ENCODE peak calls at places on chromosome 2, in ten cellular contexts. One of them, this sample, is unnamed.

GRCh38 chr2:167784071-167784400 is 463.4 kb downstream of the STK39 start:
- DNase-seq in HEK293T: no peak
- DNase-seq in GM23248: no peak
- DNase-seq in Right ventricle myocardium superior: no peak
- DNase-seq in tibial artery: no peak
- DNase-seq in AG08396: no peak
- DNase-seq in lung microvascular endothelial cell: no peak
- DNase-seq in SW480: no peak
- DNase-seq in left ventricle myocardium inferior: no peak
- DNase-seq in stimulated activated CD4-positive, alpha-beta T cell treated with anti-CD3 and anti-CD28 coated beads, Interleukin-4, amount 100 ng/mL, for 24 hours: no peak
- DNase-seq in this sample: no peak

GRCh38 chr2:135258193-135258592 is 206.1 kb downstream of the RAB3GAP1 start:
- DNase-seq in Right ventricle myocardium superior: no peak
- DNase-seq in AG08396: no peak
- DNase-seq in left ventricle myocardium inferior: no peak
- DNase-seq in HEK293T: no peak
- DNase-seq in tibial artery: no peak
- DNase-seq in SW480: no peak
- DNase-seq in stimulated activated CD4-positive, alpha-beta T cell treated with anti-CD3 and anti-CD28 coated beads, Interleukin-4, amount 100 ng/mL, for 24 hours: no peak
- DNase-seq in GM23248: no peak
- DNase-seq in lung microvascular endothelial cell: no peak
- DNase-seq in this sample: no peak

GRCh38 chr2:241011296-241011600 is 12.8 kb downstream of the SNED1 start:
- DNase-seq in SW480: no peak
- DNase-seq in Right ventricle myocardium superior: peak; percentile 30
- DNase-seq in tibial artery: no peak
- DNase-seq in lung microvascular endothelial cell: no peak
- DNase-seq in stimulated activated CD4-positive, alpha-beta T cell treated with anti-CD3 and anti-CD28 coated beads, Interleukin-4, amount 100 ng/mL, for 24 hours: no peak
- DNase-seq in HEK293T: no peak
- DNase-seq in AG08396: no peak
- DNase-seq in left ventricle myocardium inferior: no peak
- DNase-seq in GM23248: no peak
- DNase-seq in this sample: no peak

GRCh38 chr2:80050246-80050645 is 254.3 kb downstream of the LRRTM1 start:
- DNase-seq in HEK293T: no peak
- DNase-seq in AG08396: no peak
- DNase-seq in Right ventricle myocardium superior: no peak
- DNase-seq in left ventricle myocardium inferior: no peak
- DNase-seq in lung microvascular endothelial cell: no peak
- DNase-seq in SW480: no peak
- DNase-seq in GM23248: no peak
- DNase-seq in tibial artery: no peak
- DNase-seq in stimulated activated CD4-positive, alpha-beta T cell treated with anti-CD3 and anti-CD28 coated beads, Interleukin-4, amount 100 ng/mL, for 24 hours: no peak
- DNase-seq in this sample: no peak

GRCh38 chr2:217755027-217755756 is 247.6 kb downstream of the TNS1 start:
- DNase-seq in GM23248: no peak
- DNase-seq in left ventricle myocardium inferior: no peak
- DNase-seq in lung microvascular endothelial cell: no peak
- DNase-seq in tibial artery: no peak
- DNase-seq in HEK293T: no peak
- DNase-seq in AG08396: no peak
- DNase-seq in SW480: no peak
- DNase-seq in Right ventricle myocardium superior: no peak
- DNase-seq in stimulated activated CD4-positive, alpha-beta T cell treated with anti-CD3 and anti-CD28 coated beads, Interleukin-4, amount 100 ng/mL, for 24 hours: no peak
- DNase-seq in this sample: no peak

GRCh38 chr2:195489101-195489500 is 167.9 kb upstream of the SLC39A10 start:
- DNase-seq in left ventricle myocardium inferior: no peak
- DNase-seq in lung microvascular endothelial cell: no peak
- DNase-seq in tibial artery: no peak
- DNase-seq in SW480: no peak
- DNase-seq in stimulated activated CD4-positive, alpha-beta T cell treated with anti-CD3 and anti-CD28 coated beads, Interleukin-4, amount 100 ng/mL, for 24 hours: no peak
- DNase-seq in HEK293T: no peak
- DNase-seq in Right ventricle myocardium superior: no peak
- DNase-seq in GM23248: peak; percentile 70
- DNase-seq in AG08396: peak; percentile 17
- DNase-seq in this sample: no peak

GRCh38 chr2:178478102-178478441 is 328 bp downstream of the FKBP7 start:
- DNase-seq in stimulated activated CD4-positive, alpha-beta T cell treated with anti-CD3 and anti-CD28 coated beads, Interleukin-4, amount 100 ng/mL, for 24 hours: no peak
- DNase-seq in Right ventricle myocardium superior: no peak
- DNase-seq in left ventricle myocardium inferior: no peak
- DNase-seq in AG08396: peak; percentile 25
- DNase-seq in tibial artery: no peak
- DNase-seq in lung microvascular endothelial cell: peak; percentile 35
- DNase-seq in SW480: peak; percentile 42
- DNase-seq in HEK293T: no peak
- DNase-seq in GM23248: peak; percentile 68
- DNase-seq in this sample: no peak

GRCh38 chr2:106863387-106863786 is 22.6 kb downstream of the ST6GAL2 start:
- DNase-seq in AG08396: no peak
- DNase-seq in lung microvascular endothelial cell: no peak
- DNase-seq in SW480: peak; percentile 46
- DNase-seq in left ventricle myocardium inferior: no peak
- DNase-seq in HEK293T: no peak
- DNase-seq in tibial artery: no peak
- DNase-seq in stimulated activated CD4-positive, alpha-beta T cell treated with anti-CD3 and anti-CD28 coated beads, Interleukin-4, amount 100 ng/mL, for 24 hours: no peak
- DNase-seq in GM23248: peak; percentile 4
- DNase-seq in Right ventricle myocardium superior: no peak
- DNase-seq in this sample: no peak

GRCh38 chr2:161844845-161845244 is 220.6 kb downstream of the SLC4A10 start:
- DNase-seq in tibial artery: no peak
- DNase-seq in AG08396: no peak
- DNase-seq in lung microvascular endothelial cell: no peak
- DNase-seq in Right ventricle myocardium superior: no peak
- DNase-seq in SW480: no peak
- DNase-seq in stimulated activated CD4-positive, alpha-beta T cell treated with anti-CD3 and anti-CD28 coated beads, Interleukin-4, amount 100 ng/mL, for 24 hours: no peak
- DNase-seq in GM23248: no peak
- DNase-seq in left ventricle myocardium inferior: no peak
- DNase-seq in HEK293T: no peak
- DNase-seq in this sample: no peak

GRCh38 chr2:25161055-25161781 is 7.2 kb downstream of the POMC start:
- DNase-seq in tibial artery: no peak
- DNase-seq in SW480: no peak
- DNase-seq in AG08396: no peak
- DNase-seq in HEK293T: no peak
- DNase-seq in GM23248: peak; percentile 68
- DNase-seq in Right ventricle myocardium superior: peak; percentile 87
- DNase-seq in left ventricle myocardium inferior: peak; percentile 76
- DNase-seq in lung microvascular endothelial cell: peak; percentile 24
- DNase-seq in stimulated activated CD4-positive, alpha-beta T cell treated with anti-CD3 and anti-CD28 coated beads, Interleukin-4, amount 100 ng/mL, for 24 hours: peak; percentile 75
- DNase-seq in this sample: no peak

GRCh38 chr2:240561325-240561971 is 1.3 kb downstream of the DUSP28 start:
- DNase-seq in tibial artery: no peak
- DNase-seq in SW480: no peak
- DNase-seq in stimulated activated CD4-positive, alpha-beta T cell treated with anti-CD3 and anti-CD28 coated beads, Interleukin-4, amount 100 ng/mL, for 24 hours: peak; percentile 24
- DNase-seq in GM23248: peak; percentile 83
- DNase-seq in AG08396: peak; percentile 63
- DNase-seq in left ventricle myocardium inferior: no peak
- DNase-seq in lung microvascular endothelial cell: no peak
- DNase-seq in Right ventricle myocardium superior: peak; percentile 35
- DNase-seq in HEK293T: no peak
- DNase-seq in this sample: no peak

GRCh38 chr2:120825370-120826259 is 89.9 kb downstream of the GLI2 start:
- DNase-seq in left ventricle myocardium inferior: peak; percentile 68
- DNase-seq in GM23248: peak; percentile 84
- DNase-seq in tibial artery: no peak
- DNase-seq in SW480: no peak
- DNase-seq in Right ventricle myocardium superior: peak; percentile 84
- DNase-seq in lung microvascular endothelial cell: peak; percentile 36
- DNase-seq in AG08396: peak; percentile 92
- DNase-seq in HEK293T: no peak
- DNase-seq in stimulated activated CD4-positive, alpha-beta T cell treated with anti-CD3 and anti-CD28 coated beads, Interleukin-4, amount 100 ng/mL, for 24 hours: no peak
- DNase-seq in this sample: no peak

GRCh38 chr2:181465686-181466375 is 8.6 kb downstream of the ITGA4 start:
- DNase-seq in GM23248: peak; percentile 86
- DNase-seq in Right ventricle myocardium superior: no peak
- DNase-seq in HEK293T: no peak
- DNase-seq in stimulated activated CD4-positive, alpha-beta T cell treated with anti-CD3 and anti-CD28 coated beads, Interleukin-4, amount 100 ng/mL, for 24 hours: no peak
- DNase-seq in SW480: no peak
- DNase-seq in AG08396: peak; percentile 6
- DNase-seq in lung microvascular endothelial cell: no peak
- DNase-seq in left ventricle myocardium inferior: no peak
- DNase-seq in tibial artery: no peak
- DNase-seq in this sample: no peak

GRCh38 chr2:234725528-234726264 is 226.1 kb upstream of the SH3BP4 start:
- DNase-seq in HEK293T: no peak
- DNase-seq in tibial artery: no peak
- DNase-seq in AG08396: no peak
- DNase-seq in SW480: peak; percentile 2
- DNase-seq in left ventricle myocardium inferior: no peak
- DNase-seq in GM23248: peak; percentile 65
- DNase-seq in Right ventricle myocardium superior: no peak
- DNase-seq in stimulated activated CD4-positive, alpha-beta T cell treated with anti-CD3 and anti-CD28 coated beads, Interleukin-4, amount 100 ng/mL, for 24 hours: no peak
- DNase-seq in lung microvascular endothelial cell: no peak
- DNase-seq in this sample: no peak

GRCh38 chr2:198587726-198588125 is 783.3 kb downstream of the PLCL1 start:
- DNase-seq in tibial artery: no peak
- DNase-seq in SW480: no peak
- DNase-seq in HEK293T: no peak
- DNase-seq in left ventricle myocardium inferior: no peak
- DNase-seq in GM23248: no peak
- DNase-seq in stimulated activated CD4-positive, alpha-beta T cell treated with anti-CD3 and anti-CD28 coated beads, Interleukin-4, amount 100 ng/mL, for 24 hours: no peak
- DNase-seq in AG08396: no peak
- DNase-seq in Right ventricle myocardium superior: no peak
- DNase-seq in lung microvascular endothelial cell: no peak
- DNase-seq in this sample: no peak

GRCh38 chr2:230668184-230668938 is 44.3 kb upstream of the CAB39 start:
- DNase-seq in AG08396: no peak
- DNase-seq in tibial artery: peak; percentile 61
- DNase-seq in HEK293T: no peak
- DNase-seq in SW480: peak; percentile 51
- DNase-seq in GM23248: no peak
- DNase-seq in lung microvascular endothelial cell: no peak
- DNase-seq in Right ventricle myocardium superior: peak; percentile 70
- DNase-seq in stimulated activated CD4-positive, alpha-beta T cell treated with anti-CD3 and anti-CD28 coated beads, Interleukin-4, amount 100 ng/mL, for 24 hours: peak; percentile 59
- DNase-seq in left ventricle myocardium inferior: peak; percentile 44
- DNase-seq in this sample: no peak

GRCh38 chr2:241897231-241897916 is 27.8 kb downstream of the RTP5 start:
- DNase-seq in tibial artery: peak; percentile 11
- DNase-seq in left ventricle myocardium inferior: no peak
- DNase-seq in AG08396: no peak
- DNase-seq in Right ventricle myocardium superior: no peak
- DNase-seq in GM23248: no peak
- DNase-seq in SW480: no peak
- DNase-seq in lung microvascular endothelial cell: no peak
- DNase-seq in stimulated activated CD4-positive, alpha-beta T cell treated with anti-CD3 and anti-CD28 coated beads, Interleukin-4, amount 100 ng/mL, for 24 hours: no peak
- DNase-seq in HEK293T: no peak
- DNase-seq in this sample: no peak

GRCh38 chr2:102056079-102056581 is 64.4 kb downstream of the IL1R2 start:
- DNase-seq in SW480: no peak
- DNase-seq in left ventricle myocardium inferior: no peak
- DNase-seq in lung microvascular endothelial cell: no peak
- DNase-seq in HEK293T: no peak
- DNase-seq in AG08396: no peak
- DNase-seq in stimulated activated CD4-positive, alpha-beta T cell treated with anti-CD3 and anti-CD28 coated beads, Interleukin-4, amount 100 ng/mL, for 24 hours: no peak
- DNase-seq in tibial artery: no peak
- DNase-seq in Right ventricle myocardium superior: no peak
- DNase-seq in GM23248: no peak
- DNase-seq in this sample: no peak

GRCh38 chr2:137231616-137232015 is 466.3 kb downstream of the THSD7B start:
- DNase-seq in SW480: no peak
- DNase-seq in GM23248: no peak
- DNase-seq in tibial artery: no peak
- DNase-seq in Right ventricle myocardium superior: no peak
- DNase-seq in lung microvascular endothelial cell: no peak
- DNase-seq in HEK293T: no peak
- DNase-seq in stimulated activated CD4-positive, alpha-beta T cell treated with anti-CD3 and anti-CD28 coated beads, Interleukin-4, amount 100 ng/mL, for 24 hours: no peak
- DNase-seq in AG08396: no peak
- DNase-seq in left ventricle myocardium inferior: no peak
- DNase-seq in this sample: no peak

GRCh38 chr2:33215299-33215698 is 261.1 kb upstream of the RASGRP3 start:
- DNase-seq in left ventricle myocardium inferior: peak; percentile 52
- DNase-seq in AG08396: peak; percentile 18
- DNase-seq in stimulated activated CD4-positive, alpha-beta T cell treated with anti-CD3 and anti-CD28 coated beads, Interleukin-4, amount 100 ng/mL, for 24 hours: no peak
- DNase-seq in Right ventricle myocardium superior: peak; percentile 75
- DNase-seq in tibial artery: peak; percentile 59
- DNase-seq in lung microvascular endothelial cell: no peak
- DNase-seq in HEK293T: no peak
- DNase-seq in GM23248: peak; percentile 94
- DNase-seq in SW480: no peak
- DNase-seq in this sample: no peak

GRCh38 chr2:236343400-236344161 is 79.4 kb upstream of the ASB18 start:
- DNase-seq in left ventricle myocardium inferior: no peak
- DNase-seq in HEK293T: peak; percentile 61
- DNase-seq in SW480: peak; percentile 61
- DNase-seq in tibial artery: peak; percentile 79
- DNase-seq in stimulated activated CD4-positive, alpha-beta T cell treated with anti-CD3 and anti-CD28 coated beads, Interleukin-4, amount 100 ng/mL, for 24 hours: peak; percentile 51
- DNase-seq in GM23248: peak; percentile 73
- DNase-seq in AG08396: peak; percentile 73
- DNase-seq in lung microvascular endothelial cell: peak; percentile 83
- DNase-seq in Right ventricle myocardium superior: no peak
- DNase-seq in this sample: peak; percentile 32

GRCh38 chr2:187056416-187057333 is 207.7 kb upstream of the ZSWIM2 start:
- DNase-seq in tibial artery: no peak
- DNase-seq in HEK293T: no peak
- DNase-seq in left ventricle myocardium inferior: no peak
- DNase-seq in stimulated activated CD4-positive, alpha-beta T cell treated with anti-CD3 and anti-CD28 coated beads, Interleukin-4, amount 100 ng/mL, for 24 hours: no peak
- DNase-seq in Right ventricle myocardium superior: no peak
- DNase-seq in GM23248: peak; percentile 4
- DNase-seq in SW480: no peak
- DNase-seq in lung microvascular endothelial cell: no peak
- DNase-seq in AG08396: no peak
- DNase-seq in this sample: no peak

GRCh38 chr2:203586696-203587095 is 51.6 kb upstream of the RAPH1 start:
- DNase-seq in stimulated activated CD4-positive, alpha-beta T cell treated with anti-CD3 and anti-CD28 coated beads, Interleukin-4, amount 100 ng/mL, for 24 hours: no peak
- DNase-seq in GM23248: peak; percentile 85
- DNase-seq in AG08396: no peak
- DNase-seq in SW480: no peak
- DNase-seq in left ventricle myocardium inferior: no peak
- DNase-seq in tibial artery: no peak
- DNase-seq in HEK293T: no peak
- DNase-seq in Right ventricle myocardium superior: no peak
- DNase-seq in lung microvascular endothelial cell: no peak
- DNase-seq in this sample: no peak

GRCh38 chr2:239735131-239735828 is 289.9 kb downstream of the NDUFA10 start:
- DNase-seq in SW480: no peak
- DNase-seq in lung microvascular endothelial cell: no peak
- DNase-seq in tibial artery: no peak
- DNase-seq in GM23248: no peak
- DNase-seq in HEK293T: no peak
- DNase-seq in Right ventricle myocardium superior: peak; percentile 37
- DNase-seq in AG08396: no peak
- DNase-seq in left ventricle myocardium inferior: no peak
- DNase-seq in stimulated activated CD4-positive, alpha-beta T cell treated with anti-CD3 and anti-CD28 coated beads, Interleukin-4, amount 100 ng/mL, for 24 hours: no peak
- DNase-seq in this sample: no peak

GRCh38 chr2:195092341-195092740 is 564.7 kb upstream of the SLC39A10 start:
- DNase-seq in tibial artery: no peak
- DNase-seq in Right ventricle myocardium superior: no peak
- DNase-seq in left ventricle myocardium inferior: no peak
- DNase-seq in stimulated activated CD4-positive, alpha-beta T cell treated with anti-CD3 and anti-CD28 coated beads, Interleukin-4, amount 100 ng/mL, for 24 hours: no peak
- DNase-seq in GM23248: peak; percentile 0
- DNase-seq in SW480: no peak
- DNase-seq in HEK293T: peak; percentile 22
- DNase-seq in lung microvascular endothelial cell: no peak
- DNase-seq in AG08396: no peak
- DNase-seq in this sample: no peak

GRCh38 chr2:169933124-169933711 is 106.0 kb downstream of the UBR3 start:
- DNase-seq in stimulated activated CD4-positive, alpha-beta T cell treated with anti-CD3 and anti-CD28 coated beads, Interleukin-4, amount 100 ng/mL, for 24 hours: no peak
- DNase-seq in GM23248: peak; percentile 84
- DNase-seq in AG08396: peak; percentile 21
- DNase-seq in Right ventricle myocardium superior: no peak
- DNase-seq in SW480: peak; percentile 42
- DNase-seq in lung microvascular endothelial cell: peak; percentile 86
- DNase-seq in tibial artery: no peak
- DNase-seq in left ventricle myocardium inferior: no peak
- DNase-seq in HEK293T: peak; percentile 31
- DNase-seq in this sample: no peak

GRCh38 chr2:16654775-16655456 is 10.7 kb downstream of the CYRIA start:
- DNase-seq in SW480: no peak
- DNase-seq in GM23248: no peak
- DNase-seq in left ventricle myocardium inferior: no peak
- DNase-seq in lung microvascular endothelial cell: no peak
- DNase-seq in Right ventricle myocardium superior: no peak
- DNase-seq in AG08396: no peak
- DNase-seq in tibial artery: no peak
- DNase-seq in stimulated activated CD4-positive, alpha-beta T cell treated with anti-CD3 and anti-CD28 coated beads, Interleukin-4, amount 100 ng/mL, for 24 hours: no peak
- DNase-seq in HEK293T: no peak
- DNase-seq in this sample: no peak

GRCh38 chr2:3073196-3073595 is 304.4 kb downstream of the EIPR1 start:
- DNase-seq in left ventricle myocardium inferior: no peak
- DNase-seq in lung microvascular endothelial cell: no peak
- DNase-seq in AG08396: no peak
- DNase-seq in HEK293T: no peak
- DNase-seq in Right ventricle myocardium superior: no peak
- DNase-seq in GM23248: no peak
- DNase-seq in stimulated activated CD4-positive, alpha-beta T cell treated with anti-CD3 and anti-CD28 coated beads, Interleukin-4, amount 100 ng/mL, for 24 hours: no peak
- DNase-seq in SW480: no peak
- DNase-seq in tibial artery: no peak
- DNase-seq in this sample: no peak

This sample was measured in D721Med.